ENCODE peak calls at places on chromosome 1, in four cellular contexts. One of them, this sample, is unnamed.
A peak's percentile ranks its signal among the peaks of the same experiment; 100 is the strongest.

GRCh38 chr1:151841141-151841540 is 1.5 kb upstream of the C2CD4D start:
- DNase-seq in neuronal stem cell: no peak
- DNase-seq in mesenchymal stem cell: no peak
- DNase-seq in IMR-90: peak; percentile 72
- DNase-seq in this sample: no peak

GRCh38 chr1:171403396-171403795 is 81.9 kb upstream of the PRRC2C start:
- DNase-seq in neuronal stem cell: no peak
- DNase-seq in mesenchymal stem cell: peak; percentile 3
- DNase-seq in IMR-90: no peak
- DNase-seq in this sample: peak; percentile 77

GRCh38 chr1:163472267-163472666 is 150.5 kb downstream of the NUF2 start:
- DNase-seq in neuronal stem cell: no peak
- DNase-seq in mesenchymal stem cell: no peak
- DNase-seq in IMR-90: no peak
- DNase-seq in this sample: no peak

GRCh38 chr1:18705811-18706210 is 75.2 kb downstream of the PAX7 start:
- DNase-seq in neuronal stem cell: no peak
- DNase-seq in mesenchymal stem cell: no peak
- DNase-seq in IMR-90: no peak
- DNase-seq in this sample: no peak

GRCh38 chr1:220786057-220786336 is 716 bp upstream of the MTARC1 start:
- DNase-seq in neuronal stem cell: no peak
- DNase-seq in mesenchymal stem cell: no peak
- DNase-seq in IMR-90: no peak
- DNase-seq in this sample: no peak

GRCh38 chr1:211261229-211261628 is 2.1 kb downstream of the RCOR3 start:
- DNase-seq in neuronal stem cell: no peak
- DNase-seq in mesenchymal stem cell: no peak
- DNase-seq in IMR-90: no peak
- DNase-seq in this sample: no peak

GRCh38 chr1:181089017-181089776 is 697 bp downstream of the IER5 start:
- DNase-seq in neuronal stem cell: no peak
- DNase-seq in mesenchymal stem cell: no peak
- DNase-seq in IMR-90: no peak
- DNase-seq in this sample: no peak

GRCh38 chr1:55284856-55285255 is 69.7 kb upstream of the USP24 start:
- DNase-seq in neuronal stem cell: peak; percentile 24
- DNase-seq in mesenchymal stem cell: peak; percentile 67
- DNase-seq in IMR-90: peak; percentile 60
- DNase-seq in this sample: peak; percentile 48

GRCh38 chr1:24321150-24321549 is 2.0 kb downstream of the GRHL3 start:
- DNase-seq in neuronal stem cell: no peak
- DNase-seq in mesenchymal stem cell: no peak
- DNase-seq in IMR-90: no peak
- DNase-seq in this sample: peak; percentile 74

GRCh38 chr1:155984341-155984740 is 6.0 kb upstream of the ARHGEF2 start:
- DNase-seq in neuronal stem cell: no peak
- DNase-seq in mesenchymal stem cell: no peak
- DNase-seq in IMR-90: no peak
- DNase-seq in this sample: peak; percentile 75

GRCh38 chr1:179230251-179230650 is 774 bp upstream of the ABL2 start:
- DNase-seq in neuronal stem cell: no peak
- DNase-seq in mesenchymal stem cell: peak; percentile 75
- DNase-seq in IMR-90: peak; percentile 86
- DNase-seq in this sample: no peak

GRCh38 chr1:160359559-160360226 is 7.2 kb upstream of the NHLH1 start:
- DNase-seq in neuronal stem cell: no peak
- DNase-seq in mesenchymal stem cell: no peak
- DNase-seq in IMR-90: peak; percentile 32
- DNase-seq in this sample: peak; percentile 48

GRCh38 chr1:25912076-25912831 is 6.0 kb upstream of the STMN1 start:
- DNase-seq in neuronal stem cell: no peak
- DNase-seq in mesenchymal stem cell: peak; percentile 73
- DNase-seq in IMR-90: peak; percentile 89
- DNase-seq in this sample: no peak

GRCh38 chr1:151196292-151196800 is 2.0 kb upstream of the PIP5K1A start:
- DNase-seq in neuronal stem cell: peak; percentile 45
- DNase-seq in mesenchymal stem cell: peak; percentile 89
- DNase-seq in IMR-90: peak; percentile 85
- DNase-seq in this sample: peak; percentile 76

GRCh38 chr1:229031491-229032341 is 239.2 kb upstream of the RAB4A start:
- DNase-seq in neuronal stem cell: no peak
- DNase-seq in mesenchymal stem cell: no peak
- DNase-seq in IMR-90: no peak
- DNase-seq in this sample: no peak

GRCh38 chr1:201258763-201259230 is 24.5 kb upstream of the PKP1 start:
- DNase-seq in neuronal stem cell: no peak
- DNase-seq in mesenchymal stem cell: no peak
- DNase-seq in IMR-90: no peak
- DNase-seq in this sample: no peak

GRCh38 chr1:170881268-170882265 is 53.8 kb upstream of the MROH9 start:
- DNase-seq in neuronal stem cell: peak; percentile 24
- DNase-seq in mesenchymal stem cell: peak; percentile 22
- DNase-seq in IMR-90: peak; percentile 42
- DNase-seq in this sample: peak; percentile 7

GRCh38 chr1:161730050-161730564 is 8.8 kb downstream of the FCRLB start:
- DNase-seq in neuronal stem cell: no peak
- DNase-seq in mesenchymal stem cell: peak; percentile 62
- DNase-seq in IMR-90: peak; percentile 72
- DNase-seq in this sample: no peak

GRCh38 chr1:230303822-230304221 is 122.3 kb downstream of the PGBD5 start:
- DNase-seq in neuronal stem cell: no peak
- DNase-seq in mesenchymal stem cell: no peak
- DNase-seq in IMR-90: peak; percentile 48
- DNase-seq in this sample: no peak

GRCh38 chr1:29513357-29513756 is 277.0 kb downstream of the PTPRU start:
- DNase-seq in neuronal stem cell: no peak
- DNase-seq in mesenchymal stem cell: peak; percentile 52
- DNase-seq in IMR-90: peak; percentile 70
- DNase-seq in this sample: peak; percentile 87

GRCh38 chr1:55352080-55352800 is 137.1 kb upstream of the USP24 start:
- DNase-seq in neuronal stem cell: no peak
- DNase-seq in mesenchymal stem cell: no peak
- DNase-seq in IMR-90: no peak
- DNase-seq in this sample: no peak

GRCh38 chr1:101291562-101292035 is 54.8 kb downstream of the S1PR1 start:
- DNase-seq in neuronal stem cell: no peak
- DNase-seq in mesenchymal stem cell: peak; percentile 79
- DNase-seq in IMR-90: peak; percentile 82
- DNase-seq in this sample: peak; percentile 42

DNA sequence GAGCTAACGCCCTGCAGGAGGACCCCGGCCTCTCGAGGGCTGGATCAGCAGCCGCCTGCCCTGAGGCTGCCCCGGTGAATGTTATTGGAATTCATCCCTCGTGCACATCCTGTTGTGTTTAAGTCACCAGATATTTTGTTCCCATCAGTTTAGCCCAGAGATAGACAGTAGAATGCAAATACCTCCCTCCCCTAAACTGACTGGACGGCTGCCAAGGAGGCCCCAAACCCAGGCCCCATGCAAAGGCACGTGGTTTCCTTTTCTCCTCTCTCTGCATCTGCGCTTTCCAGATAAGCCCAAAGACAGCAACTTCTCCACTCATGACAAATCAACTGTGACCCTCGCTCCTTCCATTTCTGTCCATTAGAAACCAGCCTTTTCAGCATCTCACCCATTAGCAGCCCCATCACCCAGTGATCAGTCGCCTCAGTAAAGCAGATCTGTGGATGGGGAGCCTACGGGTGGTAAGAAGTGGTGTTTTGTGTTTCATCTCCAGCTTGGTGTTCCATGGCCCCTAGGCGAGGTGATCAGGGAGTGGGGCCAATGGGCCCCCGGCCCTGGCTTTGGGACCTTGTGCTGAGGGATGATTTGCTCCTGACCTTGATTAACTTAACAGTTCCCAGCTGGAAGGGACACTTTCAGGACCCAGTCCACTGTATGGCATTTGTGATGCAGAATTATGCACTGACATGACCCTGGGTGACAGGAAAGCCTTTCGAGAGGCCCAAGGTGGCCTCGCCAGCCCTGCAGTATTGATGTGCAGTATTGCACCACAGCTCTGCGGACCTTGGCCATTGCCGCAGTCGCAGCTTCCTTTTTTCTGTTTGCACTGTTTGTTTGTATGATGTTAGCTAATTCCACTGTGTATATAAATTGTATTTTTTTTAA is 5.2 kb downstream of the NPPA start:
- DNase-seq in neuronal stem cell: no peak
- DNase-seq in mesenchymal stem cell: no peak
- DNase-seq in IMR-90: peak; percentile 34
- DNase-seq in this sample: no peak
- H3K4me2 ChIP-seq in neuronal stem cell: no peak overlapping the region
- H3K4me2 ChIP-seq in mesenchymal stem cell: no peak overlapping the region
- H3K4me2 ChIP-seq in IMR-90: no peak overlapping the region
- H3K4me2 ChIP-seq in this sample: no peak overlapping the region

GRCh38 chr1:87600070-87600469 is 271.4 kb downstream of the LMO4 start:
- DNase-seq in neuronal stem cell: no peak
- DNase-seq in mesenchymal stem cell: no peak
- DNase-seq in IMR-90: no peak
- DNase-seq in this sample: peak; percentile 14
- H3K27ac ChIP-seq in neuronal stem cell: no peak overlapping the region
- H3K27ac ChIP-seq in mesenchymal stem cell: no peak overlapping the region
- H3K27ac ChIP-seq in IMR-90: no peak overlapping the region
- H3K27ac ChIP-seq in this sample: no peak overlapping the region

GRCh38 chr1:198387587-198387986 is 152.9 kb downstream of the ATP6V1G3 start:
- DNase-seq in neuronal stem cell: no peak
- DNase-seq in mesenchymal stem cell: peak; percentile 3
- DNase-seq in IMR-90: peak; percentile 61
- DNase-seq in this sample: peak; percentile 3
- H2AK5ac ChIP-seq in neuronal stem cell: no peak overlapping the region
- H2AK5ac ChIP-seq in mesenchymal stem cell: no peak overlapping the region
- H2AK5ac ChIP-seq in IMR-90: peak overlapping the region; percentile 21
- H2AK5ac ChIP-seq in this sample: no peak overlapping the region

DNA sequence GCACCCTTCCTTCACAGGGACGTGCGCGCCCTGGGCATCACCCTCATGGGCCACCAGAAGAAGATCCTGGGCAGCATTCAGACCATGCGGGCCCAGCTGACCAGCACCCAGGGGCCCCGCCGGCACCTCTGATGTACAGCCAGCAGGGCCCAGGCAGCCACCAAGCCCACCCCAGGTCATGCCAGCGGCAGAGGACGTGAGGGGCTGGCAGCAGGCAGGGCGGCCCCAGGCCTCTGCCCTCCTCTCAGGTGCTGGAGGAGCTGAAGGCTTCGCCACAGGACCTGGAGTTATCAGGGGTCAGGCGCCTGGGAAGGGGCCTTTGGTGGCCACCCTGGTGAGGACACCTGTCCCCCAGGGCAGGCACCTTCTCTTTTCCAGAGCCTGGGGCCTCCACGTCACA is 34.8 kb upstream of the C1QA start:
- DNase-seq in neuronal stem cell: no peak
- DNase-seq in mesenchymal stem cell: no peak
- DNase-seq in IMR-90: no peak
- DNase-seq in this sample: no peak
- H3K4me2 ChIP-seq in neuronal stem cell: no peak overlapping the region
- H3K4me2 ChIP-seq in mesenchymal stem cell: no peak overlapping the region
- H3K4me2 ChIP-seq in IMR-90: no peak overlapping the region
- H3K4me2 ChIP-seq in this sample: no peak overlapping the region

DNA sequence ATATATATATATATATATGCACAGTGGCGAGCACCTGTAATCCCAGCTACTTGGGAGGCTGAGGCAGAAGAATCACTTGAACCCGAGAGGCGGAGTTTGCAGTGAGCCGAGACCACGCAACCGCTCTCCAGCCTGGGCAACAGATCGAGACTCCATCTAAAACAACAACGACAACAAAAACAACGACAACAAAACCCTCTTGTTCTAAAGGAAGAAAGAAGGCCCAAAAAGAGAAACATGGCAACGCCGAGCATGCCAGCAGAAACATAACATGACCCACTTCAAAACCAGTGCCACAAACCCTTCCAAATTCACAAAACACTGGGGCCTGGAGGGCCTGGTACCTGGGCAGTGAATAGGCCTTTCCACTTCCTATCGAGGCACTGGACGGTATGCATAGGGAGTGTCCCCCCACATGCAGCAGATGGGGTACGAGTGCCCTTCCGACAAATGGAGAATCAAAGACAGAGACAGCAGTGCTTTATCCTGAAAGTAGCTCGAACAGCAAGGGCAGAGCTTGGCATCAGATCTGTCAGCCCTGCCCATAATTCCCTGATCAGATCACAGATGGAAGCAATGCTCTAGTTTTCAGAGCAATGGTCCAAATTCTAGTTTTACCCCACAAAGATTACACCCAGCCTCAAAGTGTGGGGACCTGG is 52.0 kb downstream of the TOMM20 start:
- DNase-seq in neuronal stem cell: no peak
- DNase-seq in mesenchymal stem cell: no peak
- DNase-seq in IMR-90: no peak
- DNase-seq in this sample: no peak
- H3K27ac ChIP-seq in neuronal stem cell: no peak overlapping the region
- H3K27ac ChIP-seq in mesenchymal stem cell: no peak overlapping the region
- H3K27ac ChIP-seq in IMR-90: peak overlapping the region; percentile 72
- H3K27ac ChIP-seq in this sample: no peak overlapping the region

DNA sequence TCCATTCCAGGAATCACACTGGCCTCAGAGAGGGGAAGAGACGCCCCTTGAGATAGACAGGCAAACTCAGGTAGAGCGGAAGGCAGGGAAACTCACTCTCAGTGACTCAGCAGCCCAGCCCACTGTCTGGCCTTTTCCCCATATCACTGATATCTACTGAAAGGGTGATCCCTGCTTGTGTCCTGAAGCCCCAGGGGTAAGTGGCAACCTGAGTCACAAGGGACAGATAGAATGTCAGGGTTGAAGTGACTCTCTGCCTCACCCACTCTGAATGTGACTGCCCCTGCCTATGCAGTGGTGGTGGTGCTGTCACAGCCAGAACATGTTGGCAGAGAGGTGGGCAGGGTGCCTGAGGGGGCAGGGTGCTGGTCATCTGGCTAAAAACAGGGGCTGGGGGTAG is 157.5 kb upstream of the FGGY start:
- DNase-seq in neuronal stem cell: no peak
- DNase-seq in mesenchymal stem cell: no peak
- DNase-seq in IMR-90: no peak
- DNase-seq in this sample: peak; percentile 61
- H2AK5ac ChIP-seq in neuronal stem cell: no peak overlapping the region
- H2AK5ac ChIP-seq in mesenchymal stem cell: peak overlapping the region; percentile 66
- H2AK5ac ChIP-seq in IMR-90: peak overlapping the region; percentile 82
- H2AK5ac ChIP-seq in this sample: no peak overlapping the region

DNA sequence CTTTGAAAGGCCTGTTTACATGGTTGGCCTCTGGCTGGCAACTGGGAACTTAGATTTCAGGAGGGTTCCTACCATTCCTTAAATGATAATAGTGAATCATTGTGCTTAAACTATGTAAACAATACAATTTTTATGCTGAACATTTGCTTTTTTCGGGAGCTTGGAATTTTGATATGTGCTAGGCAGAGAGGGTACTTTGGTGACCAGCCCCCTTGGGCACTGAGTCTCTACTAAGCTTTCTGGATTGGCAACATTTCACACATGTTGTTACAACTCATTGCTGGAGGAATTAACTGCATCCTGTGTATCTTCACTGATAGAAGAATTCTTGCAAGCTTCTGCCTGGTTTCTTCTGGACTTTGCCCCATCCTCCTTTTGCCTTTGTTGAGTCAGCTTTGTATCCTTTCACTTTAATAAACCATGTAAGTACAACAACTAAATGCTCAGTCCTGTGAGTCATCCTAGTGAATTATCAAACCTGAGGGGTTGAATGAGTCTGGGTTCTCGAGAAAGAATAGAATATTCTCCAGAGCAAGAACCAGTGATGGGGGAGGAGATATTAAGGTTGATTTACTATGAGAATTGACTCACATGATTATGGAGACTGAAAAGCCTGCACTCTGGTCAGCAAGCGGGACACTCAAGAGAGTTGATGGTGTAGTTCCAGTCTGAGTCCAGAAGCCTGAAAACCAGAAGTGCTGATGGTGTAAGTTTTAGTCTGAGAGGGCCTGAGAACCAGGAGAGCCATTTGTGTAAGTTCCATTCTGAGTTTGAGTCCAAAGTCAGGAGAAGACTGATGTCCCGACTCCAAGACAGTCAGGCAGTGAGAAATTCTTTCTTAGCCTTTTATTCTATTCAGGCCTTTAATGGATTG is 3.1 kb upstream of the SLC16A4 start:
- DNase-seq in neuronal stem cell: no peak
- DNase-seq in mesenchymal stem cell: peak; percentile 91
- DNase-seq in IMR-90: peak; percentile 92
- DNase-seq in this sample: no peak
- H3K4me2 ChIP-seq in neuronal stem cell: no peak overlapping the region
- H3K4me2 ChIP-seq in mesenchymal stem cell: peak overlapping the region; percentile 59
- H3K4me2 ChIP-seq in IMR-90: peak overlapping the region; percentile 80
- H3K4me2 ChIP-seq in this sample: no peak overlapping the region

This sample was measured in mesendoderm.